ENCODE peak calls at places on chromosomes 7 and 10, in five cellular contexts. U is HL-60, W is OCI-LY7, D is brain microvascular endothelial cell, A is AG10803. H is an unnamed sample.

GRCh38 chr10:78548369-78548985 is 514.8 kb downstream of the RPS24 start:
- DNase-seq in D (no peak), W (no peak), A (no peak), U (no peak), H (no peak)

GRCh38 chr10:78231930-78232329 is 198.3 kb downstream of the RPS24 start:
- DNase-seq in D (no peak), U (peak; percentile 45), A (peak; percentile 48), W (no peak), H (no peak)

GRCh38 chr7:79692015-79692414 is 238.5 kb upstream of the MAGI2 start:
- DNase-seq in D (peak; percentile 86), W (no peak), A (peak; percentile 52), U (no peak), H (no peak)

GRCh38 chr10:15802375-15802949 is 57.8 kb downstream of the MINDY3 start:
- DNase-seq in D (no peak), W (no peak), A (no peak), U (no peak), H (no peak)

GRCh38 chr7:5702876-5703571 is 78.4 kb downstream of the RNF216 start:
- DNase-seq in D (peak; percentile 31), A (no peak), U (no peak), W (no peak), H (no peak)

GRCh38 chr10:124047427-124048157 is 45.8 kb downstream of the CHST15 start:
- DNase-seq in W (no peak), U (no peak), A (no peak), D (no peak), H (no peak)

GRCh38 chr10:104447331-104447730 is 93.7 kb downstream of the CFAP58 start:
- DNase-seq in A (peak; percentile 5), W (no peak), D (no peak), U (no peak), H (no peak)

GRCh38 chr10:43861966-43862751 is 213.5 kb upstream of the ZNF32 start:
- DNase-seq in A (peak; percentile 99), W (peak; percentile 4), U (no peak), D (peak; percentile 74), H (no peak)

GRCh38 chr7:142637240-142637639 is 112.0 kb upstream of the PRSS1 start:
- DNase-seq in W (no peak), U (no peak), A (no peak), D (no peak), H (no peak)

GRCh38 chr7:72336887-72337821 is 75.0 kb downstream of the CALN1 start:
- DNase-seq in U (no peak), W (no peak), A (no peak), D (no peak), H (peak; percentile 54)

GRCh38 chr7:99562832-99563231 is 4.4 kb downstream of the ZNF655 start:
- DNase-seq in A (peak; percentile 99), D (peak; percentile 98), W (no peak), U (no peak), H (no peak)

GRCh38 chr10:26931223-26931622 is 70.5 kb upstream of the ABI1 start:
- DNase-seq in W (no peak), D (no peak), U (no peak), A (no peak), H (peak; percentile 62)

GRCh38 chr7:44639701-44640321 is 33.4 kb downstream of the OGDH start:
- DNase-seq in W (no peak), U (no peak), A (peak; percentile 78), D (peak; percentile 85), H (peak; percentile 60)

GRCh38 chr10:24683554-24683953 is 40.1 kb downstream of the ARHGAP21 start:
- DNase-seq in A (no peak), U (no peak), D (no peak), W (no peak), H (no peak)

GRCh38 chr7:41628926-41629325 is 74.0 kb downstream of the INHBA start:
- DNase-seq in D (no peak), W (no peak), A (peak; percentile 36), U (no peak), H (no peak)

GRCh38 chr10:70596860-70597809 is 5.4 kb downstream of the PRF1 start:
- DNase-seq in A (no peak), U (no peak), W (no peak), D (no peak), H (no peak)

GRCh38 chr10:126907423-126907970 is 2.3 kb downstream of the DOCK1 start:
- DNase-seq in U (no peak), W (no peak), A (no peak), D (no peak), H (no peak)

GRCh38 chr10:5640036-5640435 is 26.4 kb downstream of the ASB13 start:
- DNase-seq in W (no peak), D (no peak), A (no peak), U (no peak), H (no peak)

GRCh38 chr10:89078729-89079672 is 88.4 kb downstream of the FAS start:
- DNase-seq in D (no peak), A (peak; percentile 92), U (no peak), W (no peak), H (no peak)

GRCh38 chr10:56522166-56522565 is 161.1 kb upstream of the ZWINT start:
- DNase-seq in A (no peak), W (no peak), D (no peak), U (no peak), H (no peak)

GRCh38 chr10:117342638-117343037 is 32.6 kb downstream of the PDZD8 start:
- DNase-seq in U (no peak), A (peak; percentile 66), W (no peak), D (peak; percentile 43), H (no peak)

GRCh38 chr10:73810735-73811465 is 498 bp downstream of the NDST2 start:
- DNase-seq in A (peak; percentile 24), U (peak; percentile 50), D (no peak), W (peak; percentile 81), H (peak; percentile 51)

GRCh38 chr10:102612964-102613275 is 31.4 kb upstream of the TRIM8 start:
- DNase-seq in W (no peak), A (no peak), U (no peak), D (no peak), H (no peak)

GRCh38 chr10:14423111-14423744 is 92.5 kb upstream of the FRMD4A start:
- DNase-seq in D (no peak), A (no peak), U (no peak), W (no peak), H (no peak)

GRCh38 chr7:46809886-46810285 is 772.0 kb downstream of the TNS3 start:
- DNase-seq in D (no peak), U (no peak), A (no peak), W (no peak), H (no peak)

GRCh38 chr10:48464871-48465736 is 139.8 kb downstream of the ARHGAP22 start:
- DNase-seq in D (no peak), A (no peak), W (no peak), U (no peak), H (no peak)

GRCh38 chr10:48463318-48464003 is 141.4 kb downstream of the ARHGAP22 start:
- DNase-seq in D (no peak), A (peak; percentile 58), U (no peak), W (no peak), H (peak; percentile 45)

GRCh38 chr10:48465860-48466521 is 138.9 kb downstream of the ARHGAP22 start:
- DNase-seq in D (no peak), W (no peak), A (no peak), U (no peak), H (no peak)

GRCh38 chr10:48462482-48463020 is 142.3 kb downstream of the ARHGAP22 start:
- DNase-seq in A (no peak), D (no peak), W (no peak), U (no peak), H (no peak)

GRCh38 chr10:48464121-48464870 is 140.6 kb downstream of the ARHGAP22 start:
- DNase-seq in A (no peak), U (no peak), D (no peak), W (no peak), H (no peak)
- TF ChIP-seq CTCF in A (no peak), U (no peak), D (no peak), W (no peak), H (no peak)

GRCh38 chr10:76026931-76027330 is 595.5 kb downstream of the LRMDA start:
- DNase-seq in W (no peak), U (no peak), D (no peak), A (no peak), H (no peak)
- TF ChIP-seq CTCF in W (no peak), U (no peak), D (peak; percentile 23), A (peak; percentile 24), H (no peak)

GRCh38 chr7:154677454-154677853 is 325.5 kb downstream of the PAXIP1 start:
- DNase-seq in W (no peak), A (no peak), D (no peak), U (no peak), H (no peak)

GRCh38 chr7:154682003-154682402 is 320.9 kb downstream of the PAXIP1 start:
- DNase-seq in D (no peak), W (no peak), A (no peak), U (no peak), H (no peak)

GRCh38 chr7:154684651-154685563 is 318.0 kb downstream of the PAXIP1 start:
- DNase-seq in W (no peak), D (no peak), A (no peak), U (no peak), H (no peak)

GRCh38 chr7:154679689-154680088 is 323.2 kb downstream of the PAXIP1 start:
- DNase-seq in D (no peak), U (no peak), A (no peak), W (no peak), H (no peak)

DNA sequence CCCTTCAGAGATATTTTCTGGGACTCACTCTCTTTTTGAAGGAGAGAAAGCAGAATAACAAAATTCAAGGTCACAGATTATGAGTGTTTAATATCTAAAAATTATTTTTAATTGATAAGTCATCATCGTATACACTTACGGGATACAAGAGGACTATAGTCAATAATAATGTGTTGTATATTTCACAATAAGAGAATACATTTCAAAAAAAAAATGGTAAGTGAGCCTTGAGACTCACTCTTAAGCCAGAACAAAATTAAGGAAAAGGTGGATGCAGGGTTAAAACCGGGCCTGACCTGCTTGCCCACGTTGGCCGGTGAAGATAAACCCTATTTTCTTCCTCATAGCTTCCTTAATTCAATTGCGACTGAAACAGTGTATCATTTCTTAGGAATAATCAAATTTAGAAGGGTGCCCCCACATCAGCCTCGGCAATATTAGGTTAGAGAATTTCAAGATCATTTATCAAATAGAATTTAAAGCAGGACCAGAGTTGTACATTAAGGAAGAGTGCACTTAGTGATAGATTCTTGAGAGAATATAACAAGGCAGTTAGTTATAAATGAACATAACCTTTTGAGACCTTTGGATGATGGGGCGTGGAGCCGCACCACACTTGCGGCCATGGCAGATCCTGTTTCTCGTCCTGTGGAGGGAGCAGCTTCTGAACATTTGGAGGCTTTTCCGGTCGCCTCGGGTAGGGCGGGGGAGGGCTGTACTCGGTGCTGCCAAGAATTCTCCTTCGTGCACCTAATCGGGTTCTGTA is 321.8 kb downstream of the PAXIP1 start:
- DNase-seq in D (no peak), A (no peak), U (no peak), W (no peak), H (no peak)
- TF ChIP-seq CTCF in D (no peak), A (no peak), U (no peak), W (no peak), H (no peak)

GRCh38 chr10:33334170-33334838 is at the start of gene NRP1:
- DNase-seq in W (no peak), A (no peak), D (peak; percentile 24), U (peak; percentile 18), H (peak; percentile 56)

GRCh38 chr10:33335550-33335799 is 1.0 kb upstream of the NRP1 start:
- DNase-seq in W (no peak), A (no peak), D (no peak), U (no peak), H (no peak)

GRCh38 chr10:33335800-33336605 is 1.5 kb upstream of the NRP1 start:
- DNase-seq in D (peak; percentile 39), A (peak; percentile 79), W (no peak), U (no peak), H (peak; percentile 64)

GRCh38 chr10:33333260-33334169 is 952 bp downstream of the NRP1 start:
- DNase-seq in U (peak; percentile 74), A (no peak), W (no peak), D (peak; percentile 29), H (peak; percentile 6)

GRCh38 chr10:33334839-33335549 is 527 bp upstream of the NRP1 start:
- DNase-seq in U (peak; percentile 37), A (peak; percentile 92), W (no peak), D (peak; percentile 84), H (peak; percentile 78)
- TF ChIP-seq CTCF in U (peak; percentile 13), A (peak; percentile 60), W (no peak), D (peak; percentile 66), H (peak; percentile 37)

H was measured in nephron progenitor cell.